ENCODE peak calls at places on chromosomes 4 and X, in five cellular contexts. A is D721Med; L is GM23338; X is stimulated activated CD8-positive, alpha-beta memory T cell treated with anti-CD3 and anti-CD28 coated beads, Interleukin-7, amount 100 ng/mL, for 4 hours; M is T1000. N is an unnamed sample.

GRCh38 chr4:2570551-2571222 is 34.2 kb downstream of the FAM193A start:
- DNase-seq in L (peak; percentile 30), A (no peak), X (peak; percentile 54), M (no peak), N (no peak)

GRCh38 chrX:16445166-16445752 is 204.7 kb upstream of the S100G start:
- DNase-seq in M (peak; percentile 1), A (no peak), L (peak; percentile 60), X (peak; percentile 12), N (peak; percentile 83)

GRCh38 chr4:8220661-8221446 is 21.8 kb downstream of the SH3TC1 start:
- DNase-seq in A (no peak), L (no peak), X (no peak), M (no peak), N (no peak)

GRCh38 chr4:8199594-8200301 is 658 bp downstream of the SH3TC1 start:
- DNase-seq in X (no peak), M (no peak), A (no peak), L (no peak), N (no peak)

GRCh38 chr4:98601719-98602118 is 56.7 kb downstream of the TSPAN5 start:
- DNase-seq in X (no peak), M (no peak), L (no peak), A (no peak), N (no peak)

GRCh38 chr4:149961876-149962597 is 116.2 kb upstream of the DCLK2 start:
- DNase-seq in X (no peak), A (no peak), L (no peak), M (no peak), N (no peak)

GRCh38 chr4:18366762-18367358 is 345.3 kb upstream of the LCORL start:
- DNase-seq in A (no peak), X (no peak), M (no peak), L (peak; percentile 43), N (peak; percentile 49)

GRCh38 chrX:141879616-141880015 is 24.1 kb upstream of the MAGEC1 start:
- DNase-seq in X (no peak), L (peak; percentile 6), M (no peak), A (no peak), N (peak; percentile 49)

GRCh38 chr4:152045781-152046571 is 285.2 kb upstream of the GATB start:
- DNase-seq in X (no peak), M (no peak), L (peak; percentile 96), A (peak; percentile 59), N (peak; percentile 98)

GRCh38 chrX:50211510-50211909 is 6.9 kb downstream of the CCNB3 start:
- DNase-seq in X (no peak), A (no peak), M (no peak), L (peak; percentile 66), N (peak; percentile 67)

GRCh38 chr4:51865717-51866116 is 22.8 kb downstream of the DCUN1D4 start:
- DNase-seq in M (no peak), X (no peak), A (no peak), L (no peak), N (no peak)

N was measured in endodermal cell.